ENCODE peak calls at places on chromosomes 7 and 10, in six cellular contexts. Q is Calu3; R is CD4-positive, alpha-beta T cell; T is posterior cingulate gyrus; H is dermis blood vessel endothelial cell; I is NCI-H460. V is an unnamed sample.

GRCh38 chr10:97887399-97887798 is 37.8 kb downstream of the GOLGA7B start:
- DNase-seq in Q (no peak), R (no peak), T (no peak), H (no peak), I (no peak), V (no peak)

GRCh38 chr10:124123141-124123540 is 29.7 kb upstream of the CHST15 start:
- DNase-seq in Q (no peak), R (no peak), T (no peak), H (no peak), I (no peak), V (no peak)

GRCh38 chr10:30411263-30411662 is 22.7 kb upstream of the MAP3K8 start:
- DNase-seq in Q (no peak), R (no peak), T (no peak), H (no peak), I (no peak), V (no peak)

GRCh38 chr10:51092402-51092801 is 18.1 kb downstream of the PRKG1 start:
- DNase-seq in Q (no peak), R (no peak), T (peak; percentile 44), H (no peak), I (no peak), V (no peak)

GRCh38 chr7:127907110-127907509 is 124.1 kb downstream of the LRRC4 start:
- DNase-seq in Q (no peak), R (no peak), T (no peak), H (no peak), I (no peak), V (no peak)

GRCh38 chr7:121505540-121506182 is 109.6 kb upstream of the FAM3C start:
- DNase-seq in Q (no peak), R (no peak), T (no peak), H (no peak), I (no peak), V (no peak)

GRCh38 chr10:128143531-128143930 is 17.3 kb upstream of the MKI67 start:
- DNase-seq in Q (no peak), R (no peak), T (no peak), H (no peak), I (no peak), V (no peak)

GRCh38 chr7:109964780-109965179 is 1126.1 kb upstream of the LRRN3 start:
- DNase-seq in Q (no peak), R (no peak), T (no peak), H (no peak), I (peak; percentile 39), V (no peak)

GRCh38 chr10:98016781-98017475 is 13.5 kb downstream of the CRTAC1 start:
- DNase-seq in Q (no peak), R (no peak), T (no peak), H (no peak), I (no peak), V (no peak)

GRCh38 chr10:70445718-70446485 is 4.4 kb upstream of the NODAL start:
- DNase-seq in Q (no peak), R (no peak), T (no peak), H (no peak), I (no peak), V (no peak)

GRCh38 chr7:79876769-79877362 is 257.8 kb upstream of the GNAI1 start:
- DNase-seq in Q (peak; percentile 16), R (no peak), T (no peak), H (no peak), I (no peak), V (peak; percentile 26)

GRCh38 chr7:11466517-11467105 is 365.4 kb downstream of the THSD7A start:
- DNase-seq in Q (no peak), R (no peak), T (no peak), H (peak; percentile 55), I (no peak), V (no peak)

GRCh38 chr10:92126100-92126650 is 164.7 kb downstream of the CPEB3 start:
- DNase-seq in Q (no peak), R (no peak), T (no peak), H (peak; percentile 20), I (no peak), V (no peak)

GRCh38 chr10:132222726-132223125 is 36.0 kb downstream of the DPYSL4 start:
- DNase-seq in Q (no peak), R (no peak), T (no peak), H (no peak), I (no peak), V (no peak)

GRCh38 chr7:129771928-129772479 is 160.5 kb downstream of the NRF1 start:
- DNase-seq in Q (no peak), R (no peak), T (no peak), H (no peak), I (no peak), V (no peak)

GRCh38 chr10:73995035-73995358 is 2.9 kb upstream of the VCL start:
- DNase-seq in Q (no peak), R (no peak), T (no peak), H (no peak), I (no peak), V (no peak)

GRCh38 chr7:64574481-64575159 is 11.7 kb upstream of the ZNF680 start:
- DNase-seq in Q (no peak), R (no peak), T (no peak), H (peak; percentile 59), I (no peak), V (no peak)